ENCODE peak calls at places on chromosomes 1 and 21, in four cellular contexts. I, N, L and V are unnamed samples. For H3K4me1, the result is how much of the 10 kb centered on the place peaks cover.

GRCh38 chr1:26409191-26409751 is 1.3 kb upstream of the LIN28A start:
- DNase-seq in I (no peak), N (peak), L (no peak), V (no peak)

GRCh38 chr1:171814692-171815091 is 26.6 kb upstream of the DNM3 start:
- DNase-seq in I (no peak), N (no peak), L (no peak), V (no peak)

GRCh38 chr1:218304281-218305039 is 19.4 kb downstream of the RRP15 start:
- DNase-seq in I (no peak), N (no peak), L (no peak), V (no peak)

GRCh38 chr1:200896571-200897187 is 2.0 kb downstream of the INAVA start:
- DNase-seq in I (no peak), N (no peak), L (no peak), V (no peak)

GRCh38 chr1:203888807-203889251 is 27.4 kb downstream of the SNRPE start:
- DNase-seq in I (no peak), N (no peak), L (no peak), V (no peak)

GRCh38 chr21:42107881-42108553 is 36.9 kb downstream of the UMODL1 start:
- DNase-seq in I (peak), N (no peak), L (no peak), V (no peak)

GRCh38 chr21:42409366-42409765 is 5.7 kb downstream of the UBASH3A start:
- DNase-seq in I (no peak), N (no peak), L (no peak), V (no peak)

GRCh38 chr21:36949171-36950141 is 17.0 kb downstream of the HLCS start:
- DNase-seq in I (no peak), N (no peak), L (no peak), V (no peak)

GRCh38 chr1:240350910-240351331 is 259.2 kb downstream of the FMN2 start:
- DNase-seq in I (no peak), N (no peak), L (no peak), V (no peak)

GRCh38 chr21:16082038-16082816 is 352.4 kb downstream of the USP25 start:
- DNase-seq in I (no peak), N (no peak), L (no peak), V (no peak)

GRCh38 chr1:244833734-244834595 is 1.5 kb upstream of the COX20 start:
- DNase-seq in I (peak), N (peak), L (peak), V (no peak)

GRCh38 chr1:225873281-225873850 is 8.8 kb downstream of the TMEM63A start:
- DNase-seq in I (no peak), N (no peak), L (no peak), V (no peak)

GRCh38 chr1:225870883-225871282 is 11.3 kb downstream of the TMEM63A start:
- DNase-seq in I (no peak), N (no peak), L (no peak), V (no peak)

GRCh38 chr1:225874431-225874830 is 7.7 kb downstream of the TMEM63A start:
- DNase-seq in I (no peak), N (no peak), L (no peak), V (no peak)

GRCh38 chr1:225871374-225872074 is 10.7 kb downstream of the TMEM63A start:
- DNase-seq in I (no peak), N (no peak), L (no peak), V (no peak)

DNA sequence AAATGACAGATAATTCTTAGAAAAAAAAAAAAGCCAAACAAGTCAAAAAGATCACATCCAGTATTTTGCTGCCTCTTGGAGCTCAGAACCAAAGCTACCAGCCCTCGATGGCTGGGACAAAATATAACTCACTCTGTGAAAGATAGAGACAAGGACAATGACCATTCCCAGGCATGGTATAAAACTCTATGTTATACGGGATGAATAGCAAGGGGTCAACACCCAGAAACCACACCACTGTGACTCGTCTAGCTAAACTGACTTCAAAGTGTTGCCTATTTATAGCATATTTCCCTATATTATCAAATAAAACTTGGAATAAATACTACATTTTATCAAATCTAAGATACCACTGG is 10.1 kb downstream of the TMEM63A start:
- DNase-seq in I (no peak), N (no peak), L (no peak), V (no peak)
- H3K4me1 ChIP-seq in I (under half), N (under half), L (under half), V (under half)

GRCh38 chr1:116489231-116489697 is 81.6 kb downstream of the CD58 start:
- DNase-seq in I (no peak), N (no peak), L (no peak), V (no peak)
- TF ChIP-seq EP300 in I (no peak), N (no peak), L (no peak), V (peak)

GRCh38 chr1:40808444-40808843 is 24.9 kb downstream of the KCNQ4 start:
- DNase-seq in I (no peak), N (no peak), L (no peak), V (no peak)
- H3K4me1 ChIP-seq in I (under half), N (under half), L (under half), V (under half)

DNA sequence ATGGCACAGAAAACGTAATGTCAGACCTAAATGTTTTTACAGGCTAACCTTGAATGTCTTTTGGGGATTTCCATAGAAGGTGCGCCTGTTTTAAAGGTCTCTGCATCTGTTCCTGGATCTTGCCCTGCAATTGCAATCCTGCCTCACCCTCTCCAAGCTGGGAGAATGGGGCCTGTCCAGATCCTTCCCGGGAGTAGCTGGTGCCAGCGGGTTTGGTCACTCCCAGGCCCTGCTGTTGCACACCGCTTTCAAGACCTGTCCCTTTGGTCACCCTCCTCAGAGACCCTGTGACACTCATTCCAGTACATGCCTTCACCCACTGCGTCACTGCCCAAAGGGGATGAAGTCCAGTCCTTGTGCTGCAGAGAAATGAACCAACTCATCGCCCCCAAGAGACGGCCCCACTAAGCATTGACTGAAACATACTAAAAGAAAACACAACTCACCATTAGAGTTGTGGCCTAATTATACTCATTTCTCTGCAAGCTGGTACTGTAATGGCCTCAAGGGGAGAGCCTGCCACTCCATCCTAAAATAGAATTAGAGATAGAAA is 1.9 kb upstream of the IRF2BP2 start:
- DNase-seq in I (peak), N (no peak), L (peak), V (peak)
- TF ChIP-seq EP300 in I (no peak), N (no peak), L (peak), V (no peak)